ENCODE peak calls at places on chromosomes 5 and 9, in five cellular contexts. R is cardiac fibroblast, J is ovary, Z is body of pancreas, V is gastrocnemius medialis. Q is an unnamed sample.
A peak's percentile ranks its signal among the peaks of the same experiment; 100 is the strongest.

GRCh38 chr9:37079370-37080164 is 40.8 kb upstream of the ZCCHC7 start:
- DNase-seq in R (peak; percentile 95), J (peak; percentile 93), Z (peak; percentile 95), V (peak; percentile 92), Q (peak; percentile 98)

GRCh38 chr9:77161966-77162365 is 15.4 kb upstream of the VPS13A start:
- DNase-seq in R (peak; percentile 31), J (no peak), Z (no peak), V (no peak), Q (no peak)

GRCh38 chr5:174725261-174725990 is 1.0 kb downstream of the MSX2 start:
- DNase-seq in R (no peak), J (no peak), Z (no peak), V (no peak), Q (no peak)

GRCh38 chr5:141677415-141677814 is 4.6 kb downstream of the ARAP3 start:
- DNase-seq in R (no peak), J (no peak), Z (no peak), V (no peak), Q (no peak)

GRCh38 chr5:117414926-117415325 is 840.3 kb upstream of the SEMA6A start:
- DNase-seq in R (peak; percentile 17), J (no peak), Z (no peak), V (no peak), Q (no peak)

GRCh38 chr5:80083115-80083890 is 48.2 kb downstream of the THBS4 start:
- DNase-seq in R (peak; percentile 82), J (peak; percentile 46), Z (no peak), V (peak; percentile 16), Q (peak; percentile 87)

GRCh38 chr9:98709968-98710965 is 1.5 kb upstream of the GABBR2 start:
- DNase-seq in R (peak; percentile 78), J (no peak), Z (no peak), V (no peak), Q (no peak)

GRCh38 chr5:152505442-152506042 is 100.5 kb upstream of the NMUR2 start:
- DNase-seq in R (peak; percentile 58), J (peak; percentile 19), Z (peak; percentile 62), V (peak; percentile 25), Q (no peak)

GRCh38 chr5:14853685-14854084 is 17.9 kb downstream of the ANKH start:
- DNase-seq in R (no peak), J (no peak), Z (no peak), V (no peak), Q (no peak)

GRCh38 chr5:68744196-68744595 is 349.6 kb upstream of the SLC30A5 start:
- DNase-seq in R (no peak), J (no peak), Z (no peak), V (no peak), Q (no peak)

GRCh38 chr5:133746834-133747233 is 134.5 kb upstream of the FSTL4 start:
- DNase-seq in R (no peak), J (no peak), Z (no peak), V (no peak), Q (no peak)

GRCh38 chr5:124948754-124949275 is 202.4 kb upstream of the ZNF608 start:
- DNase-seq in R (no peak), J (no peak), Z (no peak), V (no peak), Q (no peak)

GRCh38 chr9:129703121-129703520 is 37.7 kb downstream of the PRRX2 start:
- DNase-seq in R (no peak), J (no peak), Z (no peak), V (no peak), Q (no peak)

GRCh38 chr5:78984020-78984610 is 995 bp downstream of the ARSB start:
- DNase-seq in R (peak; percentile 11), J (no peak), Z (no peak), V (no peak), Q (no peak)

GRCh38 chr5:133247145-133247709 is 195.4 kb downstream of the HSPA4 start:
- DNase-seq in R (no peak), J (no peak), Z (no peak), V (no peak), Q (no peak)

GRCh38 chr9:136093995-136094881 is 851 bp downstream of the NACC2 start:
- DNase-seq in R (peak; percentile 62), J (peak; percentile 82), Z (peak; percentile 81), V (peak; percentile 93), Q (peak; percentile 96)

GRCh38 chr5:35988529-35988928 is 2.7 kb downstream of the UGT3A1 start:
- DNase-seq in R (no peak), J (no peak), Z (no peak), V (no peak), Q (no peak)

GRCh38 chr5:132680780-132681475 is 7.1 kb downstream of the IL4 start:
- DNase-seq in R (no peak), J (no peak), Z (no peak), V (no peak), Q (no peak)

GRCh38 chr9:134951461-134951860 is 33.7 kb upstream of the FCN1 start:
- DNase-seq in R (no peak), J (no peak), Z (peak; percentile 3), V (no peak), Q (no peak)

GRCh38 chr5:27450607-27451006 is 412.2 kb upstream of the CDH9 start:
- DNase-seq in R (peak; percentile 8), J (no peak), Z (no peak), V (no peak), Q (no peak)

GRCh38 chr9:117334101-117334500 is 80.8 kb downstream of the ASTN2 start:
- DNase-seq in R (no peak), J (no peak), Z (no peak), V (no peak), Q (no peak)

GRCh38 chr5:102223542-102224444 is 72.3 kb downstream of the SLCO4C1 start:
- DNase-seq in R (peak; percentile 33), J (no peak), Z (no peak), V (no peak), Q (no peak)

GRCh38 chr9:34578241-34579096 is 11.1 kb downstream of the CNTFR start:
- DNase-seq in R (peak; percentile 53), J (no peak), Z (no peak), V (no peak), Q (no peak)

GRCh38 chr5:162037431-162037830 is 30.1 kb upstream of the GABRG2 start:
- DNase-seq in R (no peak), J (no peak), Z (no peak), V (no peak), Q (no peak)

GRCh38 chr5:72067682-72068470 is 39.4 kb upstream of the MAP1B start:
- DNase-seq in R (peak; percentile 72), J (no peak), Z (no peak), V (no peak), Q (no peak)

GRCh38 chr9:89686134-89686533 is 81.3 kb downstream of the GADD45G start:
- DNase-seq in R (no peak), J (no peak), Z (peak; percentile 90), V (no peak), Q (peak; percentile 55)

GRCh38 chr9:23962101-23962500 is 136.1 kb upstream of the ELAVL2 start:
- DNase-seq in R (no peak), J (no peak), Z (no peak), V (no peak), Q (no peak)

GRCh38 chr5:95884021-95884333 is 61.5 kb upstream of the GLRX start:
- DNase-seq in R (peak; percentile 56), J (no peak), Z (no peak), V (peak; percentile 37), Q (no peak)

GRCh38 chr5:36613771-36614656 is 7.6 kb downstream of the SLC1A3 start:
- DNase-seq in R (no peak), J (no peak), Z (no peak), V (no peak), Q (no peak)

GRCh38 chr5:157671592-157672330 is 428 bp downstream of the C5orf52 start:
- DNase-seq in R (no peak), J (no peak), Z (no peak), V (no peak), Q (peak; percentile 82)

GRCh38 chr9:106862115-106862945 is 636 bp upstream of the ZNF462 start:
- DNase-seq in R (peak; percentile 47), J (peak; percentile 64), Z (no peak), V (peak; percentile 60), Q (no peak)
- H3K4me3 ChIP-seq in R (peak overlapping the region; percentile 69), J (peak overlapping the region; percentile 58), Z (no peak overlapping the region), V (peak overlapping the region; percentile 82), Q (peak overlapping the region; percentile 78)

DNA sequence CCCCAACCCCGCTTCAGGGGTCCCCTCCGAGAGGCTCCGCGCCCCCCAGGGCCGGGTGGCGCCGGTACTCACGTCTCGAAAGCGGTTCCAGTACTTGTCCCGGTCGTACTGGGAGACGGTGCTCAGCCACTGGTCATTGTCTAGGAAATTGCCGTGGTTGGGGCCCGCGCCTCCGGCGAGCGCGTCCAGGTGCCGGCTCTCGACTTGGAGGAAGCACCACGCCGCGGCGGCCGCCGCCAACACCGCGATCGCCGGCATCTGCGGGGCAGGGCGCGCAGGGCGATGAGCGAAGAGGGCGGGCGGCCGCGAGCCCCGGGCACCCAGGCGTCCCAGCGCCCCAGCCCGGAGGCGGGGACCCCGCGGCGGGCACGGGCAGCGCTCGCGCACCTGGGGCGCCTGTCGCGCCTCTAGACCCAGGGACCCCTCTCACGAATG is 808 bp downstream of the SPOCK1 start:
- DNase-seq in R (peak; percentile 34), J (no peak), Z (peak; percentile 22), V (peak; percentile 18), Q (peak; percentile 85)
- H3K4me3 ChIP-seq in R (peak overlapping the region; percentile 81), J (peak overlapping the region; percentile 38), Z (no peak overlapping the region), V (peak overlapping the region; percentile 69), Q (peak overlapping the region; percentile 22)

GRCh38 chr9:121742923-121743322 is 91.5 kb downstream of the DAB2IP start:
- DNase-seq in R (no peak), J (no peak), Z (no peak), V (no peak), Q (no peak)

GRCh38 chr9:121743441-121744001 is 92.1 kb downstream of the DAB2IP start:
- DNase-seq in R (peak; percentile 88), J (peak; percentile 76), Z (peak; percentile 93), V (peak; percentile 91), Q (peak; percentile 93)

GRCh38 chr9:121745396-121745695 is 93.9 kb downstream of the DAB2IP start:
- DNase-seq in R (no peak), J (no peak), Z (no peak), V (no peak), Q (no peak)

GRCh38 chr9:121744687-121745395 is 93.4 kb downstream of the DAB2IP start:
- DNase-seq in R (no peak), J (no peak), Z (no peak), V (no peak), Q (no peak)

GRCh38 chr9:121744002-121744686 is 92.7 kb downstream of the DAB2IP start:
- DNase-seq in R (peak; percentile 51), J (peak; percentile 67), Z (peak; percentile 76), V (peak; percentile 79), Q (peak; percentile 71)
- H3K4me3 ChIP-seq in R (peak overlapping the region; percentile 52), J (peak overlapping the region; percentile 56), Z (no peak overlapping the region), V (peak overlapping the region; percentile 57), Q (no peak overlapping the region)

DNA sequence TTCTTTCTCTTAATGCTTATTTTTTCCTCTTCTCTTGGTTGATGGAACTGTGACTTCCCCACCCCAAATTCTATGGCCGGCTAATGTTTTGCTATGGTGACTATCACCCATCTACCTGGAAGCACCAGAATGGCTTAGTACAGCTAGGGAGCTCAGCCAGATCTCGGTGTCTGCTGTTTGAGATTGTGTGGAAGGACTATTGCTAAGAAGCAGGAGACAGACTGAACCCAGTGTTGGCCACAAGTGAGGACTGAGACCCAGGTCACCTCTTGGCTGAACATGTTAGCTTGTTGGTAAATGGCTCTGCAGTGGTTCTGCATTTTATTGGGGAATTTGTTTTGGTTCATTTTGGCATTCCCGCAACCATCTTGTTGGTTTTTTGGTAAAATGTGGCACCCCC is 2.7 kb downstream of the PRRC2B start:
- DNase-seq in R (no peak), J (no peak), Z (no peak), V (no peak), Q (no peak)
- H3K4me3 ChIP-seq in R (peak overlapping the region; percentile 34), J (no peak overlapping the region), Z (no peak overlapping the region), V (no peak overlapping the region), Q (no peak overlapping the region)

GRCh38 chr5:173228639-173229380 is 6.2 kb downstream of the NKX2-5 start:
- DNase-seq in R (peak; percentile 25), J (no peak), Z (no peak), V (no peak), Q (no peak)
- H3K4me3 ChIP-seq in R (no peak overlapping the region), J (no peak overlapping the region), Z (no peak overlapping the region), V (peak overlapping the region; percentile 41), Q (no peak overlapping the region)